ENCODE peak calls at places on chromosomes 16 and 17, in six cellular contexts. F, W, E, P, K and X are unnamed samples.

GRCh38 chr16:1781758-1782407 is 488 bp downstream of the SPSB3 start:
- DNase-seq in F (no peak), W (peak; percentile 39), E (peak; percentile 55), P (no peak), K (no peak), X (peak; percentile 20)

GRCh38 chr17:63647065-63647725 is 25.0 kb downstream of the MAP3K3 start:
- DNase-seq in F (no peak), W (no peak), E (peak; percentile 42), P (no peak), K (no peak), X (no peak)

GRCh38 chr17:77891602-77892001 is 66.9 kb upstream of the TNRC6C start:
- DNase-seq in F (peak; percentile 42), W (no peak), E (no peak), P (no peak), K (peak; percentile 52), X (no peak)

GRCh38 chr16:51755039-51755501 is 604.0 kb upstream of the SALL1 start:
- DNase-seq in F (no peak), W (no peak), E (peak; percentile 62), P (no peak), K (no peak), X (no peak)

GRCh38 chr16:67415872-67416793 is at the start of gene ZDHHC1:
- DNase-seq in F (peak; percentile 81), W (peak; percentile 52), E (peak; percentile 83), P (peak; percentile 71), K (peak; percentile 91), X (no peak)

GRCh38 chr16:66275795-66276428 is 90.6 kb upstream of the CDH5 start:
- DNase-seq in F (no peak), W (peak; percentile 25), E (peak; percentile 89), P (peak; percentile 63), K (no peak), X (no peak)

GRCh38 chr17:73284339-73284738 is 22.7 kb upstream of the CPSF4L start:
- DNase-seq in F (no peak), W (no peak), E (no peak), P (no peak), K (no peak), X (no peak)

GRCh38 chr17:40109471-40109824 is 9.1 kb upstream of the NR1D1 start:
- DNase-seq in F (peak; percentile 46), W (no peak), E (no peak), P (no peak), K (no peak), X (no peak)

GRCh38 chr17:37770631-37771518 is 26.0 kb upstream of the HNF1B start:
- DNase-seq in F (no peak), W (peak; percentile 55), E (peak; percentile 68), P (peak; percentile 72), K (peak; percentile 80), X (no peak)

GRCh38 chr17:63476857-63477470 is at the start of gene ACE:
- DNase-seq in F (no peak), W (no peak), E (peak; percentile 74), P (peak; percentile 41), K (peak; percentile 76), X (peak; percentile 17)

GRCh38 chr17:78923660-78924453 is 1.3 kb downstream of the TIMP2 start:
- DNase-seq in F (peak; percentile 85), W (peak; percentile 93), E (peak; percentile 66), P (peak; percentile 65), K (peak; percentile 95), X (peak; percentile 33)

GRCh38 chr16:10619271-10619849 is 39.0 kb upstream of the EMP2 start:
- DNase-seq in F (no peak), W (peak; percentile 59), E (peak; percentile 60), P (no peak), K (peak; percentile 85), X (no peak)

GRCh38 chr17:60077672-60078519 is 825 bp downstream of the HEATR6 start:
- DNase-seq in F (no peak), W (no peak), E (no peak), P (no peak), K (no peak), X (no peak)

GRCh38 chr16:82846806-82847205 is 220.0 kb downstream of the CDH13 start:
- DNase-seq in F (no peak), W (no peak), E (no peak), P (no peak), K (no peak), X (no peak)

GRCh38 chr17:40996829-40997228 is 2.9 kb upstream of the KRTAP3-3 start:
- DNase-seq in F (no peak), W (no peak), E (no peak), P (no peak), K (no peak), X (no peak)

GRCh38 chr17:4072487-4073157 is 70.2 kb downstream of the ZZEF1 start:
- DNase-seq in F (no peak), W (no peak), E (no peak), P (no peak), K (no peak), X (no peak)

GRCh38 chr16:28193530-28194423 is 18.0 kb downstream of the XPO6 start:
- DNase-seq in F (no peak), W (peak; percentile 76), E (peak; percentile 77), P (no peak), K (no peak), X (peak; percentile 31)

GRCh38 chr17:50634915-50635719 is 436 bp downstream of the ABCC3 start:
- DNase-seq in F (no peak), W (no peak), E (no peak), P (no peak), K (no peak), X (no peak)

GRCh38 chr17:63171428-63172205 is 205.6 kb downstream of the TANC2 start:
- DNase-seq in F (no peak), W (no peak), E (no peak), P (no peak), K (no peak), X (no peak)

GRCh38 chr17:4711671-4712111 is 1.3 kb downstream of the ARRB2 start:
- DNase-seq in F (peak; percentile 76), W (no peak), E (no peak), P (no peak), K (no peak), X (no peak)

GRCh38 chr17:28328325-28328724 is 6.9 kb downstream of the IFT20 start:
- DNase-seq in F (no peak), W (no peak), E (no peak), P (peak; percentile 10), K (no peak), X (no peak)

GRCh38 chr16:8686031-8686621 is 11.7 kb downstream of the ABAT start:
- DNase-seq in F (no peak), W (no peak), E (no peak), P (no peak), K (no peak), X (no peak)

GRCh38 chr16:75138636-75139035 is 9.7 kb upstream of the ZFP1 start:
- DNase-seq in F (no peak), W (no peak), E (peak; percentile 73), P (no peak), K (no peak), X (no peak)

GRCh38 chr17:32303861-32304288 is 38.1 kb downstream of the C17orf75 start:
- DNase-seq in F (no peak), W (no peak), E (peak; percentile 51), P (no peak), K (no peak), X (no peak)
- H3K27ac ChIP-seq in F (no peak overlapping the region), W (no peak overlapping the region), E (peak overlapping the region; percentile 25), P (peak overlapping the region; percentile 71), K (no peak overlapping the region), X (no peak overlapping the region)

GRCh38 chr16:30925646-30926332 is 2.4 kb downstream of the FBXL19 start:
- DNase-seq in F (no peak), W (no peak), E (no peak), P (no peak), K (no peak), X (no peak)
- H3K27ac ChIP-seq in F (peak overlapping the region; percentile 98), W (peak overlapping the region; percentile 94), E (no peak overlapping the region), P (no peak overlapping the region), K (no peak overlapping the region), X (no peak overlapping the region)

DNA sequence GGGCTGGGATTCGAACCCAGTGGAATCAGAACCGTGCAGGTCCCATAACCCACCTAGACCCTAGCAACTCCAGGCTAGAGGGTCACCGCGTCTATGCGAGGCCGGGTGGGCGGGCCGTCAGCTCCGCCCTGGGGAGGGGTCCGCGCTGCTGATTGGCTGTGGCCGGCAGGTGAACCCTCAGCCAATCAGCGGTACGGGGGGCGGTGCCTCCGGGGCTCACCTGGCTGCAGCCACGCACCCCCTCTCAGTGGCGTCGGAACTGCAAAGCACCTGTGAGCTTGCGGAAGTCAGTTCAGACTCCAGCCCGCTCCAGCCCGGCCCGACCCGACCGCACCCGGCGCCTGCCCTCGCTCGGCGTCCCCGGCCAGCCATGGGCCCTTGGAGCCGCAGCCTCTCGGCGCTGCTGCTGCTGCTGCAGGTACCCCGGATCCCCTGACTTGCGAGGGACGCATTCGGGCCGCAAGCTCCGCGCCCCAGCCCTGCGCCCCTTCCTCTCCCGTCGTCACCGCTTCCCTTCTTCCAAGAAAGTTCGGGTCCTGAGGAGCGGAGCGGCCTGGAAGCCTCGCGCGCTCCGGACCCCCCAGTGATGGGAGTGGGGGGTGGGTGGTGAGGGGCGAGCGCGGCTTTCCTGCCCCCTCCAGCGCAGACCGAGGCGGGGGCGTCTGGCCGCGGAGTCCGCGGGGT is at the start of gene CDH1:
- DNase-seq in F (no peak), W (peak; percentile 99), E (peak; percentile 92), P (no peak), K (peak; percentile 97), X (no peak)
- H3K27ac ChIP-seq in F (no peak within 1 kb of the TSS), W (peak within 1 kb of the TSS; percentile 32), E (no peak within 1 kb of the TSS), P (no peak within 1 kb of the TSS), K (peak within 1 kb of the TSS; percentile 72), X (no peak within 1 kb of the TSS)

GRCh38 chr16:89506113-89506504 is 2.1 kb upstream of the SPG7 start:
- DNase-seq in F (no peak), W (no peak), E (no peak), P (peak; percentile 42), K (no peak), X (no peak)

GRCh38 chr16:89502319-89502843 is 5.8 kb upstream of the SPG7 start:
- DNase-seq in F (no peak), W (peak; percentile 72), E (no peak), P (peak; percentile 30), K (peak; percentile 79), X (no peak)

GRCh38 chr16:89506791-89507191 is 1.4 kb upstream of the SPG7 start:
- DNase-seq in F (no peak), W (no peak), E (no peak), P (no peak), K (no peak), X (no peak)

GRCh38 chr16:89505204-89506112 is 2.7 kb upstream of the SPG7 start:
- DNase-seq in F (peak; percentile 89), W (peak; percentile 84), E (no peak), P (peak; percentile 98), K (peak; percentile 89), X (peak; percentile 83)

GRCh38 chr16:89504061-89504460 is 4.1 kb upstream of the SPG7 start:
- DNase-seq in F (no peak), W (no peak), E (no peak), P (no peak), K (no peak), X (no peak)
- H3K27ac ChIP-seq in F (no peak overlapping the region), W (peak overlapping the region; percentile 90), E (no peak overlapping the region), P (no peak overlapping the region), K (no peak overlapping the region), X (no peak overlapping the region)